ENCODE peak calls at places on chromosomes 6 and 20, in four cellular contexts. R, O, U and Q are unnamed samples.

GRCh38 chr20:46407671-46407996 is 1.2 kb upstream of the ELMO2 start:
- DNase-seq in R (no peak), O (peak; percentile 60), U (no peak), Q (no peak)

GRCh38 chr6:35359744-35360348 is 17.5 kb downstream of the PPARD start:
- DNase-seq in R (no peak), O (peak; percentile 74), U (no peak), Q (no peak)

GRCh38 chr6:131997450-131998153 is 46.4 kb upstream of the CCN2 start:
- DNase-seq in R (no peak), O (no peak), U (no peak), Q (no peak)

GRCh38 chr6:136468711-136469110 is 81.5 kb downstream of the MAP7 start:
- DNase-seq in R (no peak), O (no peak), U (no peak), Q (no peak)

GRCh38 chr6:11771473-11772048 is 7.0 kb downstream of the ADTRP start:
- DNase-seq in R (no peak), O (no peak), U (no peak), Q (no peak)

GRCh38 chr6:138848461-138848860 is 52.6 kb downstream of the ECT2L start:
- DNase-seq in R (no peak), O (no peak), U (no peak), Q (no peak)

GRCh38 chr6:152146385-152146784 is 338.9 kb downstream of the ESR1 start:
- DNase-seq in R (no peak), O (no peak), U (no peak), Q (no peak)

GRCh38 chr6:112116215-112116614 is 28.8 kb downstream of the FAM229B start:
- DNase-seq in R (no peak), O (no peak), U (no peak), Q (peak; percentile 0)

GRCh38 chr6:39956951-39957350 is 22.7 kb upstream of the MOCS1 start:
- DNase-seq in R (no peak), O (no peak), U (no peak), Q (no peak)

GRCh38 chr6:56102216-56102615 is 145.2 kb downstream of the COL21A1 start:
- DNase-seq in R (no peak), O (no peak), U (no peak), Q (no peak)

GRCh38 chr6:134397674-134398073 is 79.8 kb upstream of the SGK1 start:
- DNase-seq in R (no peak), O (no peak), U (no peak), Q (no peak)

GRCh38 chr6:109824105-109824504 is 133.0 kb downstream of the FIG4 start:
- DNase-seq in R (no peak), O (no peak), U (no peak), Q (no peak)

GRCh38 chr6:49913656-49914055 is 47.3 kb upstream of the CRISP1 start:
- DNase-seq in R (no peak), O (no peak), U (no peak), Q (peak; percentile 18)

GRCh38 chr6:6688283-6688682 is 99.8 kb downstream of the LY86 start:
- DNase-seq in R (peak; percentile 60), O (no peak), U (no peak), Q (no peak)

GRCh38 chr6:83051386-83052172 is 14.1 kb downstream of the UBE3D start:
- DNase-seq in R (no peak), O (no peak), U (no peak), Q (no peak)

GRCh38 chr6:161434331-161434730 is 160.5 kb upstream of the AGPAT4 start:
- DNase-seq in R (no peak), O (no peak), U (no peak), Q (no peak)

GRCh38 chr6:13572240-13572639 is 2.2 kb upstream of the SIRT5 start:
- DNase-seq in R (no peak), O (no peak), U (no peak), Q (no peak)

GRCh38 chr20:12152996-12153395 is 235.3 kb downstream of the BTBD3 start:
- DNase-seq in R (no peak), O (no peak), U (no peak), Q (no peak)

GRCh38 chr6:139708342-139709199 is 334.1 kb upstream of the CITED2 start:
- DNase-seq in R (no peak), O (peak; percentile 27), U (peak; percentile 27), Q (peak; percentile 37)